ENCODE peak calls at places on chromosomes 1 and 21, in four cellular contexts. One of them, this sample, is unnamed.

GRCh38 chr1:223133824-223134435 is 9.1 kb downstream of the TLR5 start:
- DNase-seq in left lung: peak
- DNase-seq in psoas muscle: peak
- DNase-seq in lower leg skin: peak
- DNase-seq in this sample: peak

GRCh38 chr1:219790834-219791615 is 137.3 kb downstream of the SLC30A10 start:
- DNase-seq in left lung: no peak
- DNase-seq in psoas muscle: no peak
- DNase-seq in lower leg skin: no peak
- DNase-seq in this sample: no peak

GRCh38 chr1:45890078-45890477 is 86.7 kb downstream of the MAST2 start:
- DNase-seq in left lung: no peak
- DNase-seq in psoas muscle: no peak
- DNase-seq in lower leg skin: no peak
- DNase-seq in this sample: no peak

GRCh38 chr1:169460193-169460833 is 25.4 kb downstream of the SLC19A2 start:
- DNase-seq in left lung: peak
- DNase-seq in psoas muscle: peak
- DNase-seq in lower leg skin: no peak
- DNase-seq in this sample: peak

GRCh38 chr1:206000641-206001339 is 2.4 kb downstream of the RAB7B start:
- DNase-seq in left lung: no peak
- DNase-seq in psoas muscle: no peak
- DNase-seq in lower leg skin: no peak
- DNase-seq in this sample: no peak

GRCh38 chr1:7403265-7404045 is 367.6 kb upstream of the VAMP3 start:
- DNase-seq in left lung: no peak
- DNase-seq in psoas muscle: no peak
- DNase-seq in lower leg skin: peak
- DNase-seq in this sample: no peak

GRCh38 chr1:17011439-17012307 is at the start of gene ATP13A2:
- DNase-seq in left lung: peak
- DNase-seq in psoas muscle: peak
- DNase-seq in lower leg skin: peak
- DNase-seq in this sample: peak

GRCh38 chr1:47911424-47911823 is 85.8 kb downstream of the TRABD2B start:
- DNase-seq in left lung: no peak
- DNase-seq in psoas muscle: no peak
- DNase-seq in lower leg skin: no peak
- DNase-seq in this sample: no peak

GRCh38 chr1:230030122-230030821 is 36.8 kb upstream of the GALNT2 start:
- DNase-seq in left lung: no peak
- DNase-seq in psoas muscle: no peak
- DNase-seq in lower leg skin: no peak
- DNase-seq in this sample: no peak

GRCh38 chr1:147842578-147842977 is 60.0 kb upstream of the GJA8 start:
- DNase-seq in left lung: no peak
- DNase-seq in psoas muscle: no peak
- DNase-seq in lower leg skin: no peak
- DNase-seq in this sample: no peak

GRCh38 chr1:156371553-156372264 is 2.7 kb downstream of the RHBG start:
- DNase-seq in left lung: peak
- DNase-seq in psoas muscle: peak
- DNase-seq in lower leg skin: no peak
- DNase-seq in this sample: no peak

GRCh38 chr1:1053682-1054081 is 20.4 kb downstream of the RNF223 start:
- DNase-seq in left lung: no peak
- DNase-seq in psoas muscle: no peak
- DNase-seq in lower leg skin: no peak
- DNase-seq in this sample: no peak
- TF ChIP-seq CTCF in left lung: no peak
- TF ChIP-seq CTCF in psoas muscle: no peak
- TF ChIP-seq CTCF in lower leg skin: no peak
- TF ChIP-seq CTCF in this sample: no peak

GRCh38 chr1:62783736-62784508 is at the start of gene ATG4C:
- DNase-seq in left lung: peak
- DNase-seq in psoas muscle: peak
- DNase-seq in lower leg skin: peak
- DNase-seq in this sample: peak

GRCh38 chr1:62782197-62782886 is 1.6 kb upstream of the ATG4C start:
- DNase-seq in left lung: no peak
- DNase-seq in psoas muscle: no peak
- DNase-seq in lower leg skin: no peak
- DNase-seq in this sample: no peak

GRCh38 chr1:62790716-62791115 is 6.8 kb downstream of the ATG4C start:
- DNase-seq in left lung: no peak
- DNase-seq in psoas muscle: no peak
- DNase-seq in lower leg skin: no peak
- DNase-seq in this sample: no peak

GRCh38 chr1:62784509-62785365 is 805 bp downstream of the ATG4C start:
- DNase-seq in left lung: no peak
- DNase-seq in psoas muscle: no peak
- DNase-seq in lower leg skin: no peak
- DNase-seq in this sample: no peak
- TF ChIP-seq CTCF in left lung: no peak
- TF ChIP-seq CTCF in psoas muscle: peak
- TF ChIP-seq CTCF in lower leg skin: no peak
- TF ChIP-seq CTCF in this sample: no peak

GRCh38 chr21:25350056-25350455 is 257.2 kb downstream of the MRPL39 start:
- DNase-seq in left lung: no peak
- DNase-seq in psoas muscle: no peak
- DNase-seq in lower leg skin: no peak
- DNase-seq in this sample: no peak
- TF ChIP-seq CTCF in left lung: no peak
- TF ChIP-seq CTCF in psoas muscle: no peak
- TF ChIP-seq CTCF in lower leg skin: no peak
- TF ChIP-seq CTCF in this sample: no peak

GRCh38 chr1:85894651-85895050 is 186.4 kb upstream of the ZNHIT6 start:
- DNase-seq in left lung: no peak
- DNase-seq in psoas muscle: no peak
- DNase-seq in lower leg skin: peak
- DNase-seq in this sample: no peak
- TF ChIP-seq CTCF in left lung: no peak
- TF ChIP-seq CTCF in psoas muscle: peak
- TF ChIP-seq CTCF in lower leg skin: no peak
- TF ChIP-seq CTCF in this sample: no peak

DNA sequence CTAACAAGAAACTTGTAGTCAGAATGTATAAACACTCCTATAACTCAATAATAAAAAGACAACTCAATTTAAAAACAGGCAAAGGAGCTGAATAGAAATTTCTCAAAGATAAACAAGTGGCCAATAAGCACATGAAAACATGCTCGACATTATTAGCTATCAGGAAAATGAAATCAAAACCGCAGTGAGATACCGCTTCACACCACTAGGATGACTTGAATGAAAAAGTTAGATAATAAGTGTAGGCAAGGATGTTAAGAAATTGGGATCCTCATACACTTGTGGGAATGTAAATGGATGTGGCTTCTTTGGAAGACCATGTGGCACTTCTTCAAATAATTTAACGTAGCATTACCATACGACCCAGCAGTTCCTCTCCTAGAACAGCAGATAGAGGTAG is 8.9 kb downstream of the RALGPS2 start:
- DNase-seq in left lung: no peak
- DNase-seq in psoas muscle: no peak
- DNase-seq in lower leg skin: no peak
- DNase-seq in this sample: no peak
- TF ChIP-seq CTCF in left lung: no peak
- TF ChIP-seq CTCF in psoas muscle: peak
- TF ChIP-seq CTCF in lower leg skin: no peak
- TF ChIP-seq CTCF in this sample: peak

DNA sequence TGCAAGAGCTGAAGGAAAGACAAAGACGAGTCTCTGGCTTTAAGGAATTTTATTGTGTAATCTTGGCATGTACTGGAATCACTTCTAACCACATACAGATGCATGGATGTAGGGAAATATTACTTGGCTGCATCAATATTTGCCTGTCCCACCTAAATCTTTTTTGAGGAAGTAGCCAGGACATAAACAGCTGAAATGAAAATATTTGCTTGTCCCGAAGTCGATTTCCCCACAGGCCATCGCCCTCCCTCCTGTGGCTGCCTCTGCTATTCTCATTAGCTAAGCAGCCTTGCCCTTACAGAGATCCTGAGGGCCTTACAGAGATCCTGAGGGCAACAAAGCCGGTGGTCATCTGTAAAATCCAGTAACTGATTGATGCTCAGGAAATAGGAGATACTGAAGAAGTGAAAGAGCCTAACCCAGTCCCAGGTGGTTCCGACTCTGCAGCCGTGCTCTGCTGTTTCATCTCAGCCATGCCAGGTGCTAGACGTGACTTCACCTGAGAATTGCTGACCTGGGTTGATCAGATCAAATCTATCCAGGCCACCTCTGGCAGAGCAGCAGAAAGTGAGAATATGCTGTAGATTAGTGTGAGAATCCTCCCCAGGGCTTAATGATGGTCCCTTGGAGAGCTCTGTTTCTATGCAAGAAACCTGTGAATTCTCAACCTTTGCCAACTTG is 25.5 kb downstream of the MAN1C1 start:
- DNase-seq in left lung: no peak
- DNase-seq in psoas muscle: no peak
- DNase-seq in lower leg skin: peak
- DNase-seq in this sample: no peak
- TF ChIP-seq CTCF in left lung: no peak
- TF ChIP-seq CTCF in psoas muscle: no peak
- TF ChIP-seq CTCF in lower leg skin: no peak
- TF ChIP-seq CTCF in this sample: no peak

DNA sequence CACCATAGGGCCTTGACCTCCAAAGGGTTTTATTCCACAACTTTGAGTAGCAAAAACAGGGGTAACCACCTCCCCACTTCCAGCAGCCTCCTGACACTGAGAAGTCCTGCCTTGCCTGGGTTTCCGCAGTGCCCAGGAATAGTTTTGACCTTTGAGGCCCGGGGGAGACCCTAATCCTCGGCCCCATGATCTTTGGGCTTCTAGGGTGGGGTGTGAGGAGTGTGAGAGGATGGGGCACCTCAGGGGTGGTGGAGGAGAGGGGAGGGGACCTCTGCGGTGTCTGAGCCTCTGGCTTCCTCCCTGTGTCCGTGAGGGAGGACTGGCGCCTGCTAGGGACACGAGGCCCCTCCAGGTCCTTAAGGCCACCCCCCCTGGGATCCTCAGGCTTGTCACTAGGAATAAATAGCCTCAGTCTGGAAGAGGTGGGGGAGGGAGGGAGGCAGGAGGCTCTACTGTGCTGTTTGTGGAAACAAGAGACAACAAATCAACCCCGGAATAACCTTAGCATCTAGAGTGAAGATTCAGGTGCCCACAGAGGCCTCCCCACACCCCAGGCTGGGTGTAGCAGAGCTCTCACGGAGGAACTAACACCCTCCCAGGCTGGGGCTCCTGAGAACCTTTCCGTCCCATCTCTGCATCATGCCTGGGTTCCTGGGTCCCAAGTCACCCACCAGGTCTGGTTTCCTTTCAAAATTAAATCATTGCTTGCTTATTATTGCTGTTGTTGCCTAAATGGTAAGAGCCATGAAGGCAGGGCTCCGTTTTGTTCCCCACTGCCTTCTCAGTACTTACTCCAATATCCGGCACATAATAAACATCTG is 904 bp upstream of the FHL3 start:
- DNase-seq in left lung: no peak
- DNase-seq in psoas muscle: peak
- DNase-seq in lower leg skin: no peak
- DNase-seq in this sample: peak
- TF ChIP-seq CTCF in left lung: no peak
- TF ChIP-seq CTCF in psoas muscle: no peak
- TF ChIP-seq CTCF in lower leg skin: no peak
- TF ChIP-seq CTCF in this sample: no peak

DNA sequence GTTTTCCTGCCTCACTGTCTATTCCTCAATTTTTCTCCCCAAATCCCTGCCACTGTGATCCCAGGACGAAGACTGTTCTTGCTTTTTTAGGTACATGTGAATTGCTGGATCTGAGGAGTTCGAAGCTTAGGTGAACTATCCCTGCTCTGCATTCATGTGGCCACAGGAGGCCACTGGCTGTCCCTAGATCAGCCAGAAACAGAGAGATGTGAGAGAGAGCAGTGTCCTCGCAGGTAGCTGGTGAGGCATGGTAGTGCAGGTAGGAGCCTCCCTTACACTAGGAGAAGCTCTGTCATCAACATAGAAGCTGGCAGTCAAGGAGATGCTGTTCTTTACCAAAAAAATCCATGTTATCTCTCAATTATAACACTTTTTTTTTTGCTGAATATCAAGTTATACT is 71.5 kb downstream of the USP24 start:
- DNase-seq in left lung: no peak
- DNase-seq in psoas muscle: no peak
- DNase-seq in lower leg skin: no peak
- DNase-seq in this sample: no peak
- TF ChIP-seq CTCF in left lung: no peak
- TF ChIP-seq CTCF in psoas muscle: no peak
- TF ChIP-seq CTCF in lower leg skin: no peak
- TF ChIP-seq CTCF in this sample: no peak

GRCh38 chr1:34149501-34149900 is 15.5 kb downstream of the CSMD2 start:
- DNase-seq in left lung: no peak
- DNase-seq in psoas muscle: no peak
- DNase-seq in lower leg skin: no peak
- DNase-seq in this sample: no peak
- TF ChIP-seq CTCF in left lung: no peak
- TF ChIP-seq CTCF in psoas muscle: no peak
- TF ChIP-seq CTCF in lower leg skin: no peak
- TF ChIP-seq CTCF in this sample: no peak

GRCh38 chr1:210478820-210479219 is 150.1 kb downstream of the HHAT start:
- DNase-seq in left lung: no peak
- DNase-seq in psoas muscle: no peak
- DNase-seq in lower leg skin: no peak
- DNase-seq in this sample: no peak
- TF ChIP-seq CTCF in left lung: no peak
- TF ChIP-seq CTCF in psoas muscle: no peak
- TF ChIP-seq CTCF in lower leg skin: no peak
- TF ChIP-seq CTCF in this sample: no peak

This sample was measured in natural killer cell.